ENCODE peak calls at places on chromosomes 1 and 21, in eight cellular contexts. Y is coronary artery; F is HFFc6; M is Jurkat, Clone E6-1; I is activated CD4-positive, alpha-beta T cell treated with anti-CD3 and anti-CD28 coated beads, Interleukin-2, amount 10 ng/mL, durations not matched to agents 7 days and 5 days; C is HT-29; T is activated naive CD4-positive, alpha-beta T cell treated with Interleukin-2 at 50 U/mL for 16 hours; O is mucosa of descending colon. N is an unnamed sample.

GRCh38 chr21:28541371-28542112 is 451.1 kb downstream of the LTN1 start:
- DNase-seq in Y (no peak), F (no peak), M (no peak), I (no peak), C (no peak), T (no peak), O (no peak), N (no peak)

GRCh38 chr1:200107004-200107470 is 79.5 kb downstream of the NR5A2 start:
- DNase-seq in Y (no peak), F (no peak), M (no peak), I (no peak), C (peak), T (no peak), O (no peak), N (no peak)

GRCh38 chr1:9280015-9280860 is 12.5 kb upstream of the SPSB1 start:
- DNase-seq in Y (no peak), F (peak), M (no peak), I (peak), C (no peak), T (peak), O (peak), N (peak)

GRCh38 chr21:42682661-42683060 is 29.2 kb downstream of the PDE9A start:
- DNase-seq in Y (no peak), F (no peak), M (no peak), I (no peak), C (no peak), T (no peak), O (no peak), N (no peak)

GRCh38 chr1:243483952-243484351 is 228.1 kb downstream of the SDCCAG8 start:
- DNase-seq in Y (no peak), F (no peak), M (no peak), I (no peak), C (no peak), T (no peak), O (no peak), N (no peak)

GRCh38 chr1:232865118-232865931 is 60.1 kb downstream of the MAP10 start:
- DNase-seq in Y (no peak), F (no peak), M (peak), I (no peak), C (no peak), T (no peak), O (no peak), N (no peak)

GRCh38 chr1:186144505-186144904 is 230.5 kb downstream of the TPR start:
- DNase-seq in Y (no peak), F (no peak), M (no peak), I (no peak), C (no peak), T (no peak), O (no peak), N (no peak)

GRCh38 chr1:235657269-235657668 is 7.7 kb upstream of the GNG4 start:
- DNase-seq in Y (no peak), F (no peak), M (no peak), I (no peak), C (peak), T (no peak), O (no peak), N (no peak)

GRCh38 chr1:151815716-151816327 is 10.6 kb upstream of the LINGO4 start:
- DNase-seq in Y (no peak), F (no peak), M (peak), I (peak), C (no peak), T (no peak), O (peak), N (no peak)

GRCh38 chr1:24705260-24706073 is 39.8 kb upstream of the CLIC4 start:
- DNase-seq in Y (no peak), F (no peak), M (no peak), I (peak), C (peak), T (peak), O (peak), N (peak)